ENCODE peak calls at places on chromosome 3, in six cellular contexts. A, Y, N, J, C and U are unnamed samples.

GRCh38 chr3:111112913-111113312 is 41.3 kb downstream of the NECTIN3 start:
- DNase-seq in A (no peak), Y (no peak), N (no peak), C (no peak), J (no peak), U (no peak)

GRCh38 chr3:128167973-128168674 is 14.8 kb downstream of the EEFSEC start:
- DNase-seq in N (no peak), Y (no peak), J (no peak), A (no peak), C (no peak), U (no peak)

GRCh38 chr3:126081618-126082333 is 2.1 kb downstream of the SLC41A3 start:
- DNase-seq in N (no peak), C (no peak), A (no peak), J (peak), Y (no peak), U (no peak)

GRCh38 chr3:148880681-148881080 is 15.6 kb downstream of the CPA3 start:
- DNase-seq in A (no peak), C (no peak), J (no peak), Y (no peak), N (no peak), U (no peak)

GRCh38 chr3:11465744-11466611 is 177.7 kb downstream of the VGLL4 start:
- DNase-seq in J (no peak), C (peak), N (no peak), A (no peak), Y (no peak), U (peak)

GRCh38 chr3:9703240-9703639 is 393 bp upstream of the CPNE9 start:
- DNase-seq in A (no peak), C (no peak), Y (no peak), J (no peak), N (no peak), U (no peak)

GRCh38 chr3:48034000-48034516 is 17.8 kb upstream of the MAP4 start:
- DNase-seq in J (no peak), Y (no peak), N (no peak), A (no peak), C (no peak), U (no peak)

GRCh38 chr3:122299872-122300460 is 25.1 kb upstream of the CSTA start:
- DNase-seq in C (no peak), J (peak), A (no peak), Y (no peak), N (no peak), U (no peak)

GRCh38 chr3:152835311-152836102 is 576 bp downstream of the P2RY1 start:
- DNase-seq in J (peak), N (peak), A (peak), Y (no peak), C (peak), U (no peak)

GRCh38 chr3:10928396-10928960 is 64.1 kb upstream of the SLC6A1 start:
- DNase-seq in Y (no peak), A (no peak), N (no peak), J (no peak), C (peak), U (no peak)

GRCh38 chr3:63967675-63968611 is 55.4 kb downstream of the PSMD6 start:
- DNase-seq in N (no peak), Y (peak), J (no peak), C (peak), A (peak), U (no peak)

GRCh38 chr3:23740517-23741402 is 65.0 kb upstream of the UBE2E1 start:
- DNase-seq in Y (peak), J (peak), A (no peak), N (no peak), C (peak), U (no peak)

GRCh38 chr3:63032876-63033275 is 157.7 kb upstream of the CADPS start:
- DNase-seq in Y (no peak), C (no peak), J (no peak), N (no peak), A (no peak), U (no peak)

GRCh38 chr3:60594025-60594424 is 657.2 kb downstream of the FHIT start:
- DNase-seq in J (no peak), Y (no peak), A (peak), N (no peak), C (peak), U (peak)

GRCh38 chr3:28575748-28576589 is 227.3 kb upstream of the AZI2 start:
- DNase-seq in N (peak), A (peak), J (peak), C (peak), Y (no peak), U (no peak)

GRCh38 chr3:26589678-26590077 is 32.9 kb upstream of the LRRC3B start:
- DNase-seq in N (no peak), A (no peak), Y (no peak), J (no peak), C (no peak), U (no peak)

GRCh38 chr3:30644615-30645014 is 38.2 kb downstream of the TGFBR2 start:
- DNase-seq in A (no peak), C (no peak), N (no peak), Y (peak), J (no peak), U (no peak)

GRCh38 chr3:48565591-48566400 is 2.2 kb upstream of the UCN2 start:
- DNase-seq in N (no peak), A (no peak), C (no peak), J (no peak), Y (no peak), U (no peak)

GRCh38 chr3:138310494-138310893 is 19.2 kb downstream of the NME9 start:
- DNase-seq in C (no peak), J (no peak), N (no peak), A (no peak), Y (no peak), U (no peak)

GRCh38 chr3:123375014-123375940 is 73.6 kb downstream of the ADCY5 start:
- DNase-seq in Y (no peak), N (no peak), J (no peak), A (peak), C (peak), U (no peak)

GRCh38 chr3:72659609-72660008 is 188.6 kb downstream of the SHQ1 start:
- DNase-seq in A (no peak), N (no peak), C (no peak), J (no peak), Y (no peak), U (no peak)

GRCh38 chr3:49671291-49672288 is 2.6 kb upstream of the APEH start:
- DNase-seq in J (peak), Y (peak), N (peak), A (peak), C (no peak), U (no peak)

GRCh38 chr3:42589382-42590109 is 1.1 kb upstream of the SS18L2 start:
- DNase-seq in N (no peak), Y (no peak), C (no peak), J (no peak), A (no peak), U (no peak)

GRCh38 chr3:189270248-189270832 is 98.6 kb downstream of the TPRG1 start:
- DNase-seq in J (peak), N (peak), A (peak), Y (peak), C (peak), U (no peak)

GRCh38 chr3:178671261-178672191 is 135.3 kb downstream of the KCNMB2 start:
- DNase-seq in A (no peak), N (no peak), Y (no peak), J (no peak), C (no peak), U (no peak)

GRCh38 chr3:1082024-1082633 is 10.7 kb upstream of the CNTN6 start:
- DNase-seq in J (no peak), Y (no peak), N (peak), C (peak), A (no peak), U (no peak)

GRCh38 chr3:150227839-150228238 is 180.3 kb upstream of the TSC22D2 start:
- DNase-seq in C (no peak), Y (no peak), N (peak), J (peak), A (no peak), U (peak)

GRCh38 chr3:53254190-53254809 is 1.5 kb downstream of the TKT start:
- DNase-seq in C (no peak), J (no peak), Y (no peak), A (no peak), N (no peak), U (no peak)

GRCh38 chr3:160941885-160942494 is 163.2 kb downstream of the B3GALNT1 start:
- DNase-seq in J (peak), C (no peak), A (no peak), Y (peak), N (peak), U (peak)